ENCODE peak calls at places on chromosomes 6 and 20, in eight cellular contexts. G, F, T, Q, K, E, O and H are unnamed samples.

GRCh38 chr6:24809728-24810127 is 11.0 kb upstream of the ARMH2 start:
- DNase-seq in Q (no peak), T (no peak), F (no peak), E (no peak), G (no peak), K (no peak), O (no peak), H (no peak)

GRCh38 chr20:330233-331149 is 5.1 kb downstream of the SOX12 start:
- DNase-seq in T (peak; percentile 49), O (peak; percentile 39), E (peak; percentile 52), K (peak; percentile 41), Q (peak; percentile 55), F (peak; percentile 87), G (peak; percentile 52), H (peak; percentile 50)

GRCh38 chr20:10672579-10673127 is 1.1 kb downstream of the JAG1 start:
- DNase-seq in T (peak; percentile 65), K (no peak), F (peak; percentile 58), E (peak; percentile 37), Q (peak; percentile 66), O (peak; percentile 63), G (no peak), H (peak; percentile 11)

GRCh38 chr20:50804453-50805348 is 9.8 kb downstream of the BCAS4 start:
- DNase-seq in Q (no peak), O (no peak), G (no peak), T (no peak), K (no peak), F (no peak), E (no peak), H (peak; percentile 17)

GRCh38 chr20:63941282-63942060 is 14.7 kb downstream of the UCKL1 start:
- DNase-seq in K (peak; percentile 87), Q (peak; percentile 84), G (no peak), F (peak; percentile 63), E (no peak), O (peak; percentile 70), T (peak; percentile 66), H (peak; percentile 65)

GRCh38 chr6:154071711-154072110 is 32.7 kb downstream of the OPRM1 start:
- DNase-seq in O (no peak), Q (no peak), K (no peak), G (no peak), F (no peak), E (no peak), T (no peak), H (no peak)

GRCh38 chr6:137717074-137718073 is 149.7 kb upstream of the TNFAIP3 start:
- DNase-seq in Q (no peak), T (no peak), G (no peak), E (no peak), O (no peak), F (no peak), K (peak; percentile 80), H (peak; percentile 64)

GRCh38 chr6:149755300-149756260 is 6.0 kb downstream of the PCMT1 start:
- DNase-seq in G (no peak), T (no peak), F (no peak), O (no peak), K (no peak), Q (no peak), E (no peak), H (no peak)

GRCh38 chr20:14434379-14435136 is 97.1 kb upstream of the FLRT3 start:
- DNase-seq in K (peak; percentile 48), T (no peak), O (no peak), E (no peak), G (peak; percentile 17), F (no peak), Q (no peak), H (no peak)

GRCh38 chr6:139376604-139377218 is 2.3 kb upstream of the CITED2 start:
- DNase-seq in K (no peak), E (no peak), Q (peak; percentile 83), T (peak; percentile 63), G (no peak), F (peak; percentile 26), O (peak; percentile 39), H (no peak)

GRCh38 chr6:88722691-88723090 is 240.7 kb downstream of the RNGTT start:
- DNase-seq in F (no peak), K (no peak), E (no peak), O (no peak), T (no peak), G (peak; percentile 18), Q (no peak), H (no peak)

GRCh38 chr6:108247965-108248536 is 12.8 kb downstream of the SNX3 start:
- DNase-seq in T (no peak), E (no peak), F (no peak), K (no peak), O (no peak), G (no peak), Q (no peak), H (no peak)

GRCh38 chr6:108252055-108252454 is 8.8 kb downstream of the SNX3 start:
- DNase-seq in G (no peak), T (no peak), Q (no peak), K (no peak), O (no peak), E (no peak), F (no peak), H (no peak)

GRCh38 chr6:108251252-108251651 is 9.6 kb downstream of the SNX3 start:
- DNase-seq in O (no peak), G (no peak), T (no peak), F (no peak), E (no peak), Q (no peak), K (no peak), H (no peak)

GRCh38 chr6:108254436-108255410 is 6.1 kb downstream of the SNX3 start:
- DNase-seq in Q (no peak), K (no peak), E (no peak), O (no peak), F (no peak), T (no peak), G (no peak), H (no peak)

GRCh38 chr6:108250240-108250866 is 10.5 kb downstream of the SNX3 start:
- DNase-seq in F (peak; percentile 48), K (no peak), O (no peak), G (peak; percentile 50), Q (no peak), E (no peak), T (no peak), H (no peak)
- TF ChIP-seq CTCF in F (peak; percentile 55), K (peak; percentile 12), O (no peak), G (peak; percentile 61), Q (no peak), E (peak; percentile 47), T (no peak), H (no peak)

DNA sequence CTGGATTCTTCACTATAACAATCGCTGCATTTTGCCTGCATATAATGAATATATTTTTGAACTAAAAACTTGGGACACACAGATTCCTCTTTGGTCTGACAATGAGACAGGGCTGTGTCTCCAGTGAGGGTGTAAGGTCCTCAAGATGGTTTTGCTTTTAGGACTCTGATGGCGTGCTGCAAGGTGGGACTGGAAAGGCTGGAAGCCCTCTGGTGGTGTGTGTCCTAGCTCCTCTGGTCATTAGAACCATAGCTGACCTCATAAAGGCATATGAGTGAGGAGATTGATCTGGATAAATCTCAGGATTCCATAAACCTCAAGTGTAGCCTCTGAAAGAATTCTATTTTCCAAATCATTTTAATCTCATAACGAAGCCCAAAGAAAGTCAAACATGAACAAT is 108.4 kb upstream of the ASF1A start:
- DNase-seq in T (no peak), F (no peak), G (no peak), O (no peak), E (no peak), K (no peak), Q (no peak), H (no peak)
- TF ChIP-seq CTCF in T (no peak), F (no peak), G (peak; percentile 9), O (no peak), E (no peak), K (no peak), Q (no peak), H (no peak)

DNA sequence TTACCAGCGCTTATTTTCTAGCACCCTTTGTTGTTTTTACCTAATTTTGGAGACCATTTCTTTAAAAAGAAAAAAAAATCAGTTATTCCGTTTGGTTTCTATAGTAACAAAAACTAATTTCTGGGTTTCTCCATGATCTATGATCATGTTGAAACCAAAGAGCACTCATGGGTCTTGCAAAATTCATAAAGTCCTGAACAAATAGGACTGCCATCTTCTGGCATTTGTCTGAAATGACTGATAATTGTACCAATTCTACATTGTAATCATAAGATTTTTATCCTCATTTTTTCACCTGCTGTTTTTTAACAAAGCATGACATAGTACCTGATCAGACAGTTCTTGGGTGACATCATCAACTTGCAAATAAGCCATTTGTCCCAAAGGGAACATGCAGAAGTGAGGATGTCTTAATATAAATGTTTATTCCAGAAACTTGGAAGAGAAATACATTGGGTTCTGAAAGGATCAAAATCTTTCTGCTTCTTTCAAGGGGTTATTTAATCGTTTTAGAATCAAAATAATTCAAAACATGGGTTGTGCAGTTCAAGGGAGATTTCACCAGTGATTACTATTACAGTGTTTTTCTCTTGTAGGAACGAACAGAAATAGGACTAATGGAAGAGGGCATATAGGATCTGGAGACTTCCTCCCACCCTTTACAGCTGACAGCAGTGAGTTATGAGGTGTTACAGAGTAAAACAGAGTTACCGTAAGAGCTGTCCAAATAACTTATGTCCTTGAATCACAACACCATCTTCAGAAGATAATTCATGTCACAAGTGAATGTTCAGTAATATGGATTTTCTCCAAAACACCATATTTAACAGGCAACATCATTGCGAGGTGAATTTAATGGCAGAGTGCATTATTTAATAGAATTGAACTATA is 87.1 kb upstream of the GJE1 start:
- DNase-seq in Q (no peak), F (no peak), O (no peak), K (no peak), G (peak; percentile 9), E (no peak), T (no peak), H (no peak)
- TF ChIP-seq CTCF in Q (no peak), F (peak; percentile 4), O (no peak), K (no peak), G (peak; percentile 18), E (peak; percentile 20), T (no peak), H (no peak)

GRCh38 chr6:90105766-90106165 is 190.9 kb downstream of the BACH2 start:
- DNase-seq in F (no peak), O (no peak), G (no peak), T (no peak), K (no peak), Q (no peak), E (no peak), H (no peak)

GRCh38 chr6:90103056-90103793 is 193.4 kb downstream of the BACH2 start:
- DNase-seq in Q (no peak), E (no peak), F (no peak), K (no peak), T (no peak), G (no peak), O (no peak), H (no peak)

GRCh38 chr6:90107721-90108364 is 188.8 kb downstream of the BACH2 start:
- DNase-seq in O (no peak), E (no peak), K (no peak), G (no peak), F (peak; percentile 25), T (no peak), Q (no peak), H (no peak)

GRCh38 chr6:90109141-90109540 is 187.5 kb downstream of the BACH2 start:
- DNase-seq in K (no peak), F (no peak), G (no peak), E (no peak), T (no peak), O (no peak), Q (no peak), H (no peak)

DNA sequence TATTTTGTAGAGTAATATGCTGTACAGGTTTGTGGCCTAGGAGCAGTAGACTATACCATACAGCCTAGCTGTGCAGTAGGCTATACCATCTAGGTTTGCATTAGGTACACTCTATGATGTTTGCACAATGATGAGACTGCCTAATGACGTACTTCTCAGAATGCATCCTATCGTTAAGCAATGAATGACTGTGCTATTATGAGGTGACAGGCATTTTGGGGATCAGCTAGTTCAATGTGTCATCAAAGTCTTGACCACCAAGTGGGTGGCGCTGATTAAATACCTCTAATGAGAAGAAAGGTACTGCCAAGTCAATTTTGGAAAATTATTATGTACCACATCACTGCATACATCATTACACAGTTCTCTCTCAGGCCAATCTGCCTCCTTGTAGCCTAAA is 190.2 kb downstream of the BACH2 start:
- DNase-seq in T (no peak), Q (no peak), O (no peak), E (no peak), F (no peak), G (no peak), K (no peak), H (no peak)
- TF ChIP-seq CTCF in T (no peak), Q (no peak), O (no peak), E (no peak), F (no peak), G (no peak), K (no peak), H (no peak)